ENCODE peak calls at places on chromosomes 3 and 15, in eight cellular contexts. Q, O, K, J, I, Z, Y and V are unnamed samples.

GRCh38 chr3:9769426-9770275 is at the start of gene CAMK1:
- DNase-seq in Q (peak), O (peak), K (peak), J (peak), I (peak), Z (peak), Y (peak), V (peak)

GRCh38 chr3:141255864-141256263 is 24.2 kb downstream of the PXYLP1 start:
- DNase-seq in Q (no peak), O (peak), K (no peak), J (no peak), I (peak), Z (peak), Y (no peak), V (no peak)

GRCh38 chr3:132787616-132788015 is 65.4 kb upstream of the NPHP3 start:
- DNase-seq in Q (no peak), O (peak), K (no peak), J (no peak), I (peak), Z (no peak), Y (no peak), V (no peak)

GRCh38 chr3:149277338-149277813 is 55.7 kb upstream of the CP start:
- DNase-seq in Q (no peak), O (peak), K (no peak), J (no peak), I (no peak), Z (peak), Y (no peak), V (no peak)

GRCh38 chr15:72239652-72240051 is 8.7 kb upstream of the PKM start:
- DNase-seq in Q (no peak), O (no peak), K (no peak), J (no peak), I (no peak), Z (no peak), Y (no peak), V (no peak)

GRCh38 chr15:42104095-42104891 is 9.9 kb upstream of the PLA2G4D start:
- DNase-seq in Q (peak), O (peak), K (no peak), J (no peak), I (no peak), Z (no peak), Y (no peak), V (no peak)

GRCh38 chr3:97680210-97680609 is 84.3 kb upstream of the ARL6 start:
- DNase-seq in Q (no peak), O (no peak), K (no peak), J (no peak), I (no peak), Z (no peak), Y (no peak), V (no peak)

GRCh38 chr3:28718074-28718849 is 369.6 kb upstream of the AZI2 start:
- DNase-seq in Q (no peak), O (no peak), K (no peak), J (no peak), I (no peak), Z (no peak), Y (no peak), V (no peak)

GRCh38 chr3:70813306-70813705 is 500.9 kb upstream of the MDFIC2 start:
- DNase-seq in Q (no peak), O (peak), K (no peak), J (no peak), I (no peak), Z (no peak), Y (no peak), V (no peak)

GRCh38 chr15:90037961-90038633 is 37.0 kb downstream of the ZNF710 start:
- DNase-seq in Q (peak), O (no peak), K (peak), J (no peak), I (no peak), Z (no peak), Y (no peak), V (no peak)

GRCh38 chr15:52078197-52078875 is 34.2 kb downstream of the BCL2L10 start:
- DNase-seq in Q (no peak), O (no peak), K (no peak), J (no peak), I (no peak), Z (peak), Y (no peak), V (no peak)
- H3K4me3 ChIP-seq in Q (no peak), O (no peak), K (no peak), J (no peak), I (no peak), Z (no peak), Y (no peak), V (no peak)

GRCh38 chr3:195239121-195239520 is 31.8 kb downstream of the XXYLT1 start:
- DNase-seq in Q (no peak), O (no peak), K (no peak), J (no peak), I (no peak), Z (no peak), Y (peak), V (no peak)
- TF ChIP-seq CTCF in Q (no peak), O (peak), K (no peak), J (no peak), I (no peak), Z (no peak), Y (no peak), V (no peak)

GRCh38 chr15:38069506-38069905 is 135.1 kb downstream of the TMCO5A start:
- DNase-seq in Q (peak), O (peak), K (peak), J (peak), I (no peak), Z (peak), Y (peak), V (no peak)
- H3K4me3 ChIP-seq in Q (peak), O (peak), K (peak), J (no peak), I (peak), Z (peak), Y (no peak), V (peak)

GRCh38 chr15:29089731-29090616 is 179.6 kb downstream of the NSMCE3 start:
- DNase-seq in Q (no peak), O (no peak), K (peak), J (no peak), I (no peak), Z (no peak), Y (no peak), V (no peak)
- TF ChIP-seq CTCF in Q (peak), O (peak), K (no peak), J (no peak), I (no peak), Z (no peak), Y (no peak), V (no peak)

GRCh38 chr3:194141415-194142155 is 5.6 kb downstream of the HES1 start:
- DNase-seq in Q (peak), O (peak), K (peak), J (peak), I (peak), Z (peak), Y (peak), V (peak)

GRCh38 chr3:194138732-194139084 is 2.8 kb downstream of the HES1 start:
- DNase-seq in Q (no peak), O (peak), K (no peak), J (no peak), I (no peak), Z (no peak), Y (no peak), V (no peak)

GRCh38 chr3:194139085-194139976 is 3.4 kb downstream of the HES1 start:
- DNase-seq in Q (peak), O (peak), K (peak), J (no peak), I (peak), Z (peak), Y (no peak), V (peak)

GRCh38 chr3:194140520-194141414 is 4.8 kb downstream of the HES1 start:
- DNase-seq in Q (peak), O (peak), K (peak), J (no peak), I (peak), Z (peak), Y (peak), V (peak)

GRCh38 chr3:194139977-194140351 is 4.0 kb downstream of the HES1 start:
- DNase-seq in Q (no peak), O (no peak), K (no peak), J (no peak), I (no peak), Z (no peak), Y (no peak), V (no peak)
- H3K4me3 ChIP-seq in Q (peak), O (no peak), K (no peak), J (no peak), I (no peak), Z (no peak), Y (no peak), V (peak)